ENCODE peak calls at places on chromosomes 2 and 18, in six cellular contexts. M, R, U, D, L and Z are unnamed samples.

GRCh38 chr2:33160217-33160616 is 213.5 kb downstream of the LTBP1 start:
- DNase-seq in R (peak; percentile 19), D (no peak), L (no peak), U (peak; percentile 59), M (no peak), Z (no peak)

GRCh38 chr2:237281900-237282306 is 132.1 kb downstream of the COL6A3 start:
- DNase-seq in M (no peak), R (peak; percentile 90), L (no peak), D (no peak), U (peak; percentile 98), Z (no peak)

GRCh38 chr2:98412751-98413445 is 31.8 kb upstream of the INPP4A start:
- DNase-seq in D (no peak), L (peak; percentile 7), R (peak; percentile 63), M (peak; percentile 30), U (peak; percentile 66), Z (no peak)

GRCh38 chr18:48575301-48575657 is 36.4 kb downstream of the CTIF start:
- DNase-seq in M (no peak), D (no peak), R (no peak), U (no peak), L (no peak), Z (no peak)

GRCh38 chr2:221999702-222000101 is 299.1 kb downstream of the PAX3 start:
- DNase-seq in L (no peak), R (peak; percentile 47), U (peak; percentile 93), D (no peak), M (no peak), Z (no peak)

GRCh38 chr2:201151127-201152074 is 31.5 kb upstream of the CASP10 start:
- DNase-seq in U (peak; percentile 94), D (no peak), M (no peak), R (peak; percentile 83), L (peak; percentile 91), Z (no peak)

GRCh38 chr18:5298156-5298852 is 2.8 kb upstream of the ZBTB14 start:
- DNase-seq in R (no peak), L (no peak), U (no peak), D (no peak), M (no peak), Z (no peak)

GRCh38 chr2:100513650-100514049 is 43.4 kb downstream of the NMS start:
- DNase-seq in R (peak; percentile 3), L (no peak), M (no peak), U (no peak), D (no peak), Z (no peak)

GRCh38 chr2:205746408-205746785 is 64.1 kb downstream of the NRP2 start:
- DNase-seq in R (no peak), U (no peak), L (no peak), D (peak; percentile 44), M (no peak), Z (no peak)

GRCh38 chr2:235665656-235666239 is 171.9 kb downstream of the AGAP1 start:
- DNase-seq in R (no peak), D (no peak), M (peak; percentile 46), L (no peak), U (no peak), Z (no peak)

GRCh38 chr18:3703732-3704176 is 253.8 kb downstream of the TGIF1 start:
- DNase-seq in L (no peak), M (peak; percentile 64), D (peak; percentile 50), U (peak; percentile 64), R (peak; percentile 86), Z (peak; percentile 41)

GRCh38 chr18:51038110-51038509 is 8.1 kb downstream of the SMAD4 start:
- DNase-seq in M (no peak), D (no peak), U (peak; percentile 56), L (no peak), R (no peak), Z (no peak)

GRCh38 chr2:6556755-6557154 is 309.0 kb downstream of the CMPK2 start:
- DNase-seq in U (peak; percentile 0), D (no peak), L (peak; percentile 43), M (no peak), R (peak; percentile 1), Z (no peak)

GRCh38 chr2:99552529-99552928 is 62.7 kb upstream of the REV1 start:
- DNase-seq in R (no peak), D (no peak), L (no peak), M (no peak), U (no peak), Z (no peak)

GRCh38 chr18:23231340-23232021 is 96.2 kb downstream of the CABLES1 start:
- DNase-seq in R (peak; percentile 96), U (peak; percentile 98), L (peak; percentile 69), M (no peak), D (peak; percentile 79), Z (no peak)

GRCh38 chr18:63395503-63395902 is 26.8 kb downstream of the VPS4B start:
- DNase-seq in M (no peak), D (no peak), R (no peak), L (no peak), U (no peak), Z (no peak)

GRCh38 chr2:121454549-121455090 is 76.1 kb upstream of the RNU4ATAC start:
- DNase-seq in M (no peak), L (no peak), R (peak; percentile 20), U (peak; percentile 41), D (no peak), Z (no peak)

GRCh38 chr2:77512521-77512920 is 9.7 kb downstream of the LRRTM4 start:
- DNase-seq in R (no peak), M (no peak), U (no peak), L (no peak), D (no peak), Z (no peak)

GRCh38 chr2:98311771-98312545 is 34.3 kb upstream of the CNGA3 start:
- DNase-seq in U (no peak), R (no peak), M (no peak), D (no peak), L (no peak), Z (no peak)

GRCh38 chr2:231364961-231365810 is 30.3 kb upstream of the B3GNT7 start:
- DNase-seq in R (peak; percentile 76), D (no peak), M (no peak), U (peak; percentile 26), L (no peak), Z (no peak)

GRCh38 chr2:10845640-10846039 is 33.1 kb upstream of the PDIA6 start:
- DNase-seq in U (no peak), L (no peak), R (no peak), M (no peak), D (no peak), Z (no peak)

GRCh38 chr2:5695641-5696350 is 3.6 kb downstream of the SOX11 start:
- DNase-seq in M (peak; percentile 64), R (peak; percentile 12), L (no peak), D (no peak), U (no peak), Z (no peak)

GRCh38 chr18:31247574-31248199 is 70.3 kb upstream of the DSG1 start:
- DNase-seq in U (peak; percentile 9), L (no peak), R (peak; percentile 21), M (no peak), D (no peak), Z (no peak)

GRCh38 chr2:179884193-179884592 is 22.8 kb upstream of the ZNF385B start:
- DNase-seq in M (no peak), D (no peak), L (no peak), R (no peak), U (no peak), Z (no peak)

GRCh38 chr2:15634846-15635490 is 43.3 kb downstream of the DDX1 start:
- DNase-seq in R (peak; percentile 58), D (no peak), L (no peak), U (no peak), M (no peak), Z (no peak)

GRCh38 chr2:5985551-5986229 is 293.5 kb downstream of the SOX11 start:
- DNase-seq in L (no peak), D (no peak), R (no peak), M (no peak), U (no peak), Z (no peak)

GRCh38 chr2:53787255-53787910 is 539 bp downstream of the ERLEC1 start:
- DNase-seq in M (no peak), R (no peak), L (no peak), D (no peak), U (peak; percentile 41), Z (peak; percentile 35)

GRCh38 chr18:73087291-73087977 is 219.6 kb upstream of the NETO1 start:
- DNase-seq in M (no peak), L (no peak), U (no peak), D (no peak), R (no peak), Z (no peak)

GRCh38 chr2:237629739-237630138 is 2.4 kb downstream of the LRRFIP1 start:
- DNase-seq in L (no peak), R (peak; percentile 50), M (no peak), D (no peak), U (peak; percentile 53), Z (no peak)

GRCh38 chr18:62131305-62131909 is 55.4 kb downstream of the PIGN start:
- DNase-seq in D (peak; percentile 27), U (peak; percentile 72), M (peak; percentile 70), L (peak; percentile 4), R (peak; percentile 82), Z (no peak)

GRCh38 chr2:80703532-80703931 is 399.0 kb upstream of the LRRTM1 start:
- DNase-seq in M (no peak), L (no peak), D (no peak), U (no peak), R (no peak), Z (no peak)

GRCh38 chr2:235561450-235561849 is 67.6 kb downstream of the AGAP1 start:
- DNase-seq in U (no peak), L (no peak), D (no peak), R (no peak), M (no peak), Z (no peak)

GRCh38 chr2:120366698-120367097 is 20.8 kb downstream of the INHBB start:
- DNase-seq in D (no peak), L (no peak), U (no peak), R (no peak), M (no peak), Z (no peak)

GRCh38 chr2:25856377-25856776 is 21.9 kb downstream of the ASXL2 start:
- DNase-seq in D (no peak), U (no peak), L (no peak), M (no peak), R (no peak), Z (no peak)
- TF ChIP-seq CTCF in D (no peak), U (no peak), L (peak; percentile 10), M (no peak), R (no peak), Z (no peak)

GRCh38 chr2:146412625-146413024 is 1432.2 kb upstream of the ACVR2A start:
- DNase-seq in R (no peak), D (no peak), L (no peak), U (no peak), M (no peak), Z (no peak)
- TF ChIP-seq CTCF in R (no peak), D (no peak), L (peak; percentile 24), U (no peak), M (no peak), Z (no peak)

DNA sequence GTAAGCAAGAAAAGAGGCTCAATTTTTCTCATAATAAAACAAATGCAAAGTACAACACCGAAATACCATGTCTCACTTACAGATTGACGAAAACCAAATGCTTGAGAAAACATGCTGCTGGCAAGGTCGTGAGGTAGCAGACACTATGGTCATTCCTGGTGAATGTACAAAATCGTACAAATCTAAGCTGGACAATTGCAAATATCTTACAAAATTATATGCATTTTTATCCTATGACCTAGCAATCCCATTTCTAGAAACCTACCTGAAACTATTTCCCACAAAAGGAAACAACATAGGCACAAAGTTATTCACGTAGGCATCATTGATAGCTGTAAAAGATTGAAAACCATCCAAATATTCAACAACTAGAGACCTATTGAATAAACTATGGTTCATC is 54.0 kb downstream of the SCG2 start:
- DNase-seq in U (no peak), M (no peak), L (no peak), D (no peak), R (no peak), Z (no peak)
- TF ChIP-seq CTCF in U (no peak), M (no peak), L (no peak), D (no peak), R (no peak), Z (no peak)

GRCh38 chr2:168480825-168481585 is 24.9 kb downstream of the CERS6 start:
- DNase-seq in R (no peak), D (no peak), U (no peak), M (no peak), L (no peak), Z (no peak)
- TF ChIP-seq CTCF in R (no peak), D (no peak), U (no peak), M (no peak), L (no peak), Z (no peak)